ENCODE peak calls at places on chromosomes 4 and X, in ten cellular contexts. V, M, E, N, B, G, Q, C, P and F are unnamed samples.

GRCh38 chr4:54274786-54275503 is 45.9 kb downstream of the PDGFRA start:
- DNase-seq in V (no peak), M (no peak), E (no peak), N (no peak), B (no peak), G (no peak), Q (no peak), C (no peak), P (no peak), F (no peak)

GRCh38 chr4:74123065-74123728 is 24.2 kb upstream of the CXCL2 start:
- DNase-seq in V (no peak), M (no peak), E (no peak), N (no peak), B (no peak), G (peak; percentile 13), Q (no peak), C (no peak), P (no peak), F (no peak)

GRCh38 chr4:113564493-113564892 is 197.0 kb downstream of the CAMK2D start:
- DNase-seq in V (no peak), M (no peak), E (no peak), N (no peak), B (no peak), G (no peak), Q (no peak), C (no peak), P (no peak), F (no peak)

GRCh38 chr4:53365121-53365485 is 758 bp downstream of the SCFD2 start:
- DNase-seq in V (no peak), M (no peak), E (peak; percentile 1), N (peak; percentile 19), B (no peak), G (no peak), Q (no peak), C (no peak), P (no peak), F (peak; percentile 37)

GRCh38 chrX:36978886-36979285 is 29.3 kb upstream of the FAM47C start:
- DNase-seq in V (peak; percentile 47), M (no peak), E (no peak), N (no peak), B (no peak), G (no peak), Q (no peak), C (no peak), P (no peak), F (no peak)

GRCh38 chrX:13026877-13027652 is 17.4 kb downstream of the FAM9C start:
- DNase-seq in V (no peak), M (no peak), E (no peak), N (no peak), B (no peak), G (no peak), Q (no peak), C (no peak), P (no peak), F (no peak)

GRCh38 chr4:142443469-142443868 is 402.6 kb downstream of the INPP4B start:
- DNase-seq in V (no peak), M (no peak), E (no peak), N (peak; percentile 33), B (no peak), G (no peak), Q (no peak), C (no peak), P (no peak), F (no peak)

GRCh38 chr4:6925357-6925836 is 15.8 kb downstream of the TBC1D14 start:
- DNase-seq in V (no peak), M (no peak), E (no peak), N (no peak), B (peak; percentile 64), G (no peak), Q (no peak), C (no peak), P (peak; percentile 75), F (no peak)

GRCh38 chr4:94763005-94763404 is 5.2 kb downstream of the BMPR1B start:
- DNase-seq in V (no peak), M (no peak), E (no peak), N (no peak), B (no peak), G (no peak), Q (no peak), C (no peak), P (no peak), F (no peak)

GRCh38 chrX:125203379-125203736 is 116.3 kb upstream of the TEX13C start:
- DNase-seq in V (no peak), M (no peak), E (no peak), N (peak; percentile 23), B (no peak), G (no peak), Q (no peak), C (no peak), P (no peak), F (no peak)

DNA sequence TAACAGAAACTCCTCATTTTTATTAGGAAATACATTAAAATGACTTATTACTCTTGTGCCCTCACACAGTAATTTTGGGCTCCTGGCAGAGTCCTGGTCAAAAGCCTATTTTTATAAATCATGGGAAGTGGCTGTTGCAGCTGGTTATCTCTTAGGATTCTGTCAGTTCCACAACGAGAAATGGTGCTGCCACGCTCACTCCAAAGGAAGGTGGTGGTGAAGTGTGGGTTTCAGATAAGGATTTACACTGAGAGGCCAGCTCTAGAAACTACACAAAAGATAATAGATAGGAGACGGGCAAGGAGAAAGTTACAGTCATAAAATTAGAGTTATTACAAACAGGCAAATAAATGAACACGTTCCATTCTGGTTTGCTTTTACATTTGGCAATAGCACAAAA is 159.1 kb upstream of the FAM241A start:
- DNase-seq in V (no peak), M (no peak), E (no peak), N (no peak), B (no peak), G (no peak), Q (no peak), C (no peak), P (no peak), F (no peak)
- H3K27ac ChIP-seq in V (no peak overlapping the region), M (no peak overlapping the region), E (no peak overlapping the region), N (no peak overlapping the region), B (no peak overlapping the region), G (no peak overlapping the region), Q (no peak overlapping the region), C (no peak overlapping the region), P (no peak overlapping the region), F (no peak overlapping the region)

GRCh38 chr4:124322234-124322831 is 390.2 kb downstream of the ANKRD50 start:
- DNase-seq in V (peak; percentile 13), M (no peak), E (no peak), N (peak; percentile 54), B (no peak), G (no peak), Q (no peak), C (no peak), P (no peak), F (peak; percentile 17)

GRCh38 chr4:124318292-124318691 is 394.2 kb downstream of the ANKRD50 start:
- DNase-seq in V (no peak), M (no peak), E (no peak), N (no peak), B (no peak), G (no peak), Q (no peak), C (no peak), P (no peak), F (no peak)

GRCh38 chr4:124325676-124326075 is 386.9 kb downstream of the ANKRD50 start:
- DNase-seq in V (no peak), M (no peak), E (no peak), N (no peak), B (no peak), G (no peak), Q (no peak), C (no peak), P (no peak), F (no peak)

DNA sequence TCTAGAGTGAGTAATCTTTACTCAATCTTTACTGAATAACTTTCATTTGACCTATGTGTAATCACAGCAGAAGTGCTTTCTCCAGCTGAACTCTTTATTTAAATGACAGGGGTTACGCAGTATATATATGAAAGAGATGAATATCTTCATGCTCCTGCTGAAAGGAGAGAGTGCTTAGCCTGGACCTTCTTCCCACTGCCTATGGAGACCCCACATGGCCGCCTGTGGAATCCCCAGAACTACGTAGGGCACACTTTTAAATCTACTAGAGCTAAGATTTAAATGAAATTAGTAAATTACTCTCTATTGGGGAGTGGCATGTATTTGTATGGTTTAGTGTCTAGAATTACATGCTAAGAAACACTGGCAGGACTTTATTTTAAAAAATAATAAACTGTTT is 391.2 kb downstream of the ANKRD50 start:
- DNase-seq in V (peak; percentile 10), M (no peak), E (no peak), N (peak; percentile 24), B (no peak), G (no peak), Q (no peak), C (no peak), P (no peak), F (no peak)
- TF ChIP-seq CTCF in V (no peak), M (no peak), E (no peak), N (peak; percentile 57), B (no peak), G (no peak), Q (no peak), C (no peak), P (no peak), F (no peak)

DNA sequence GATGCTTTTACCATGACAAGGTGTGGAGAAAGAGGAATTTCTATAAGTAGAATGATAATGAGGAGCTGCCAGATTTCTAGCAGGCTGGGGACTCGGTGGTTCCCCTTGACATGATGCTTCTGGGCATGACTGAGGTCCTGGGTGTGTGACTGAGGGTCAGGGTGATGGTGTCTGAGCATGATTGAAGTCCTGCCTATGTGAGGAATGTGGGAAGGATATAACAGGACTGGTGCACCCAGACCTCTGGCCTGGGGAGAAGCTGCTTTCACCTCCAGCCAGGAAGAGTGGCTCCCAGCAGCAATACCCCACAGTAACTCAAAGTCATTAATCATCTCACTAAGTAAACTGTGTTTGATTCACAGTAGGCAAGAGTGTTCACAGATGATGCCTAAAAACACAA is 17.4 kb downstream of the SORBS2 start:
- DNase-seq in V (no peak), M (no peak), E (no peak), N (no peak), B (no peak), G (no peak), Q (no peak), C (no peak), P (no peak), F (no peak)
- H3K27ac ChIP-seq in V (no peak overlapping the region), M (no peak overlapping the region), E (no peak overlapping the region), N (no peak overlapping the region), B (peak overlapping the region; percentile 24), G (no peak overlapping the region), Q (no peak overlapping the region), C (no peak overlapping the region), P (peak overlapping the region; percentile 66), F (no peak overlapping the region)

DNA sequence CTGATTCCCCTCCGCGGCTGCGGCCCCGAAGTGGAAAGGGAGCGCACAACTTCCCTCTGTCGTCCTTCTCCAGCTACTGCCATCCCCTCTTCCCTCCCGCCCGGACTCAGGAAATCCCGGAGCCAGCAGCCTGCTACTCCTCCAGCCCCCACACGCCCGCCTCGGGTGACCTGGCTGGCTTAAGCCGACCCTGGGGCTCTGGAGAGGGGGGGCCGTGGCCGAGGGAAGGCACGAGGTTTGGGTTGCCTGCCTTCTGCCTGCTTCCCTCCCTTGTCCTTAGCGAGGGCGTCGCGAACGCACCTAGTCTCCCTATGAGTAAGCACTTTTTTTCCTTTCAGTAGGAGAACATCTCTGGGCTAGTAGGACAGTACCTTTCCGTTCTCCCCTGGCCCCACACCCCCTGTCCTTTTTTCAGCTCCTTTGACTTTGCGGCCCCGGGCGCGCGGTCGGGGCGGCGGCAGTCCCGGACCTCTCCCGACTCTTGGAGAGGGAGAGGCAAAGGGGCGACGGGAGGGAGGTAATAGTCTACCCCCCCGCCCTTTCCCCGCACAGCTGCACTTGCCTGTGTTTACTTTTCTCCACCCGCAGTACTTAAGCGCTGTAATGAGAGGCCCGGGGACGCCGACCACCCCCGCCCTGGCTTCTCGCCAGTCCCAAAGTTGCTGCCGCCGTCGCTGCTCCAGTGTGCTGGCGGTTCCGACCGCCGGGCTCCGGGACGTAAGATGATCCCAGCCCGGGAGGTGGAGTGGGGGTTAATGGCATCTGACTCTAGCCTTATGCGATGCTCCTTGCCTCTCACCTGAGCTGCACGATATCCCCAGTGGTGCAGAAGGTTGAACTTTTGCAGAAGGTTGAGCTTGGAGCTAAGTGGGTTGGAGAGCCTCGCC is 874 bp downstream of the PLS3 start:
- DNase-seq in V (no peak), M (peak; percentile 38), E (no peak), N (peak; percentile 41), B (peak; percentile 53), G (peak; percentile 10), Q (no peak), C (no peak), P (no peak), F (peak; percentile 32)
- TF ChIP-seq CTCF in V (no peak), M (no peak), E (no peak), N (no peak), B (no peak), G (no peak), Q (peak; percentile 20), C (no peak), P (no peak), F (no peak)